ENCODE peak calls at places on chromosome 2, in seven cellular contexts. B, T, W, X, P, G and I are unnamed samples.

GRCh38 chr2:201204655-201205515 is 21.9 kb downstream of the CASP10 start:
- DNase-seq in B (no peak), X (no peak), G (no peak), T (no peak), P (no peak), W (no peak), I (no peak)

GRCh38 chr2:70489165-70489564 is 64.5 kb downstream of the TGFA start:
- DNase-seq in B (no peak), T (no peak), W (no peak), P (no peak), G (no peak), X (no peak), I (no peak)

GRCh38 chr2:67626076-67626475 is 228.9 kb downstream of the ETAA1 start:
- DNase-seq in P (no peak), B (no peak), T (no peak), X (no peak), W (no peak), G (no peak), I (no peak)

GRCh38 chr2:162317910-162318279 is 589 bp downstream of the IFIH1 start:
- DNase-seq in W (no peak), G (peak; percentile 47), P (no peak), X (no peak), T (peak; percentile 40), B (peak; percentile 21), I (peak; percentile 83)

GRCh38 chr2:85924522-85924921 is 35.7 kb upstream of the ST3GAL5 start:
- DNase-seq in G (no peak), B (peak; percentile 26), W (peak; percentile 77), T (peak; percentile 73), P (peak; percentile 85), X (peak; percentile 66), I (no peak)

GRCh38 chr2:63696496-63696895 is 107.7 kb downstream of the MDH1 start:
- DNase-seq in W (no peak), P (no peak), B (no peak), T (no peak), G (no peak), X (no peak), I (no peak)

GRCh38 chr2:179272406-179273192 is 8.0 kb upstream of the SESTD1 start:
- DNase-seq in G (no peak), P (no peak), T (no peak), B (no peak), X (no peak), W (no peak), I (no peak)

GRCh38 chr2:62471816-62472215 is 34.2 kb downstream of the TMEM17 start:
- DNase-seq in B (peak; percentile 67), G (no peak), P (no peak), X (no peak), W (no peak), T (peak; percentile 80), I (no peak)

GRCh38 chr2:226216578-226216977 is 583.0 kb downstream of the IRS1 start:
- DNase-seq in T (no peak), W (no peak), B (no peak), P (peak; percentile 58), G (no peak), X (no peak), I (no peak)

GRCh38 chr2:26651458-26652155 is 10.4 kb upstream of the CIB4 start:
- DNase-seq in X (peak; percentile 5), T (no peak), B (no peak), W (no peak), P (no peak), G (peak; percentile 3), I (peak; percentile 34)

GRCh38 chr2:236178921-236179652 is 10.9 kb upstream of the GBX2 start:
- DNase-seq in X (no peak), B (no peak), G (no peak), T (no peak), W (no peak), P (no peak), I (no peak)

GRCh38 chr2:236180831-236181453 is 12.8 kb upstream of the GBX2 start:
- DNase-seq in B (no peak), W (peak; percentile 55), P (peak; percentile 66), G (peak; percentile 56), X (no peak), T (peak; percentile 57), I (no peak)

GRCh38 chr2:236177967-236178909 is 10.1 kb upstream of the GBX2 start:
- DNase-seq in W (peak; percentile 45), P (peak; percentile 74), T (peak; percentile 40), G (peak; percentile 62), X (no peak), B (peak; percentile 62), I (no peak)

GRCh38 chr2:236179653-236180500 is 11.7 kb upstream of the GBX2 start:
- DNase-seq in G (no peak), B (no peak), X (no peak), P (peak; percentile 46), W (no peak), T (no peak), I (no peak)

GRCh38 chr2:236180501-236180816 is 12.3 kb upstream of the GBX2 start:
- DNase-seq in T (no peak), W (no peak), P (no peak), G (no peak), X (no peak), B (no peak), I (no peak)
- H3K4me3 ChIP-seq in T (no peak overlapping the region), W (no peak overlapping the region), P (no peak overlapping the region), G (no peak overlapping the region), X (no peak overlapping the region), B (no peak overlapping the region), I (no peak overlapping the region)

GRCh38 chr2:239369631-239370161 is 31.1 kb downstream of the HDAC4 start:
- DNase-seq in P (peak; percentile 83), B (no peak), T (peak; percentile 16), G (no peak), W (no peak), X (peak; percentile 40), I (peak; percentile 92)
- TF ChIP-seq POLR2A in P (no peak), B (no peak), T (no peak), G (no peak), W (no peak), X (no peak), I (no peak)

DNA sequence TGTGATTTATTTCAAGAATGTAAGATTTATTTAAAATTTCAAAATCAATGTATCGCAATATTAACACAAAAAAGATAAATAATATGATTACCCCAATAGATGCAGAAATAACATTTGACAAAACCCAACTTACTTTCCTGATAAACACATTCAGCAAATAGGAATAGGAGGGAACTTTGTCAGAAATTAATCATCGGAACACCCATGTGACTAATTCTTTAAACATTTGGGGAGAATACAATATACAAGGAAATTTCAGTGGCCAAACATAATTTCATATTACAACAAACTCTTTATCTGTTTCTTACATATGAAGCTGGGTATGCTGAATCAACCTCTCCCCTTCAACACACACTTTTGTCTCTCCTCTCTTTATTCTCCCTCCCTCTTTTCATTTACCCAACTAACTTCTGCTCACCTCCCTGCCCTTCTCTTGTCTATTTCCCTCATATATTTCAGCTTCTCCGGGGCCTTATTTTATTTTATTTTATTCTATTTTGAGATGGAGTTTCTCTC is 309.6 kb upstream of the CNTNAP5 start:
- DNase-seq in B (no peak), W (no peak), T (no peak), P (no peak), X (no peak), G (no peak), I (no peak)
- H3K9me3 ChIP-seq in B (no peaks in the 10 kb centered on the region), W (no peaks in the 10 kb centered on the region), T (no peaks in the 10 kb centered on the region), P (no peaks in the 10 kb centered on the region), X (no peaks in the 10 kb centered on the region), G (no peaks in the 10 kb centered on the region), I (peaks cover 17% of the 10 kb centered on the region)

DNA sequence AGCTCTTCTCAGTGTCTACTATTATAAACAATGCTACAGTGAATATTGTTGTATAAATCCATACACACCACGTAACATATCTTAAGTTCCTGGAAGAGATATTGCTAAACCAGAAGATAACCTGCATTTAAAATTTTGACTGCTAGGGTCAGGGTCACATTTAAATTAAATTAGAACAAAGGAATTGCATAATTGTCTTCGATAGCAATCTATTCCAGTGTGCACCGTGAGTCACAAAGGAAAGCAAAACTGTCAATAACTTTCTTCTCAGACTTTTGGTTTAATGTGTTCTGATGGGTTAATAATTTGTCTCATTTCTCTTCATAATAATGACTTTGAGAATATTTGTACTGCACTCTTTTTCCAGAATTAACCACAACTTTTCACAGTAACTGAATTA is 4.2 kb downstream of the GEN1 start:
- DNase-seq in B (no peak), W (no peak), X (no peak), T (no peak), G (no peak), P (no peak), I (no peak)
- H3K4me3 ChIP-seq in B (no peak overlapping the region), W (no peak overlapping the region), X (no peak overlapping the region), T (no peak overlapping the region), G (no peak overlapping the region), P (no peak overlapping the region), I (no peak overlapping the region)

DNA sequence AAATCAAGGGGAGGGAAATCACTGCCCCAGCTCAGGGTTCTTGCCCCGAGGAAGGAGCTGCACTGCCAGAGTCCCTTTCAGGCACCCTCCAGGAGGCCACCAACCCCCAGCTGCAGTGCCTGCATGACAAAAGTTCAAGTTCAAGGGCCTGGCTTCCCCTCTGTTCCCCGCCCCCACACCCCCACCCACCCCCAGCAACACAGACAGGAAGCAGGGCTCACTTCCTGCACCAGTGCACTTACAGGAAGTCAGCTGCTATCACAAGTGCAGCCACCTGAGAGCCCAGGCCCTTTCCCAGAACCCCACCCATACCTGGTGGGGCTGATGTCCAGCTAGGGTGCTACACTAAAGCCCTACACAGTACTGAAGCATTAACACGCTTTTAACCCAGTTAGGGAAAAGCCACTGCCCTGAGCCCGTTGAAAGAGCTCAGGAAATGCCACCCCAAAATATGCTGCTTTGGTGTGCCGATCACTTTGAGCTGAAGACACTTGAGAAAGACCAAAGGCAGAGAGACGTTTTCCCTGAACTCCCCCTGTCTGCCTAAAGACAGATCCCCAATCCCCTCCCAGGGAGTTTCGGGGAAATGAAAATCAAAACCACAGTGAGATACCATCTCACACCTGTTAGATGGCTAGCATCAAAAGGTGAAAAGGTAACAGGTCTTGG is 109.9 kb upstream of the CAB39 start:
- DNase-seq in W (no peak), B (no peak), P (no peak), T (no peak), X (no peak), G (no peak), I (peak; percentile 91)
- TF ChIP-seq POLR2A in W (no peak), B (no peak), P (no peak), T (no peak), X (no peak), G (no peak), I (no peak)